ENCODE peak calls at places on chromosomes 16 and 17, in ten cellular contexts. G, J, V, S, N, M, P, T, R and H are unnamed samples.

GRCh38 chr17:38352245-38353083 is 820 bp downstream of the SOCS7 start:
- DNase-seq in G (no peak), J (peak), V (no peak), S (no peak), N (peak), M (no peak), P (no peak), T (no peak), R (no peak), H (no peak)

GRCh38 chr16:23670137-23670776 is 8.4 kb upstream of the PLK1 start:
- DNase-seq in G (no peak), J (peak), V (no peak), S (no peak), N (peak), M (peak), P (no peak), T (peak), R (no peak), H (peak)

GRCh38 chr16:35908152-35908551 is 2448.7 kb downstream of the TP53TG3F start:
- DNase-seq in G (no peak), J (no peak), V (no peak), S (no peak), N (no peak), M (no peak), P (no peak), T (no peak), R (no peak), H (no peak)

GRCh38 chr17:51472670-51473069 is 212.3 kb downstream of the UTP18 start:
- DNase-seq in G (no peak), J (no peak), V (no peak), S (no peak), N (no peak), M (no peak), P (no peak), T (no peak), R (no peak), H (no peak)

GRCh38 chr16:79871906-79872305 is 271.4 kb upstream of the MAF start:
- DNase-seq in G (no peak), J (no peak), V (no peak), S (no peak), N (no peak), M (peak), P (no peak), T (no peak), R (no peak), H (no peak)

GRCh38 chr17:75691371-75692290 is 24.5 kb downstream of the SAP30BP start:
- DNase-seq in G (no peak), J (peak), V (no peak), S (no peak), N (peak), M (no peak), P (no peak), T (no peak), R (no peak), H (no peak)

GRCh38 chr16:5108505-5109158 is 11.0 kb upstream of the EEF2KMT start:
- DNase-seq in G (no peak), J (no peak), V (no peak), S (no peak), N (no peak), M (no peak), P (no peak), T (no peak), R (no peak), H (no peak)

GRCh38 chr17:78537217-78537860 is 39.9 kb downstream of the DNAH17 start:
- DNase-seq in G (no peak), J (no peak), V (no peak), S (no peak), N (no peak), M (no peak), P (no peak), T (no peak), R (no peak), H (no peak)

GRCh38 chr17:77634710-77635109 is 323.8 kb upstream of the TNRC6C start:
- DNase-seq in G (no peak), J (peak), V (no peak), S (no peak), N (peak), M (no peak), P (no peak), T (no peak), R (no peak), H (no peak)

GRCh38 chr17:50815400-50815799 is 20.0 kb upstream of the WFIKKN2 start:
- DNase-seq in G (no peak), J (no peak), V (no peak), S (no peak), N (no peak), M (no peak), P (no peak), T (no peak), R (no peak), H (no peak)

GRCh38 chr16:48911700-48912099 is 301.7 kb upstream of the N4BP1 start:
- DNase-seq in G (no peak), J (no peak), V (no peak), S (no peak), N (no peak), M (no peak), P (no peak), T (no peak), R (no peak), H (no peak)

GRCh38 chr16:4787068-4787467 is 1.1 kb downstream of the SEPTIN12 start:
- DNase-seq in G (no peak), J (no peak), V (no peak), S (no peak), N (no peak), M (no peak), P (no peak), T (no peak), R (no peak), H (no peak)

GRCh38 chr17:4172356-4172755 is 29.4 kb downstream of the CYB5D2 start:
- DNase-seq in G (no peak), J (no peak), V (no peak), S (no peak), N (no peak), M (no peak), P (no peak), T (no peak), R (no peak), H (no peak)

GRCh38 chr17:78765821-78766220 is 16.3 kb downstream of the CYTH1 start:
- DNase-seq in G (no peak), J (peak), V (no peak), S (no peak), N (no peak), M (no peak), P (no peak), T (no peak), R (no peak), H (no peak)

GRCh38 chr17:33469911-33470310 is 176.8 kb upstream of the ASIC2 start:
- DNase-seq in G (no peak), J (no peak), V (no peak), S (no peak), N (no peak), M (peak), P (no peak), T (peak), R (no peak), H (no peak)

GRCh38 chr17:45300060-45300751 is 16.6 kb downstream of the MAP3K14 start:
- DNase-seq in G (no peak), J (no peak), V (no peak), S (no peak), N (no peak), M (no peak), P (no peak), T (no peak), R (no peak), H (no peak)